ENCODE peak calls at places on chromosomes 13 and 19, in eight cellular contexts. M is IMR-90; D is neuronal stem cell; U is NCI-H1105 treated with DMSO at 0.1 percent for 48 hours; C is T-helper 2 cell; B is choroid plexus epithelial cell; Z is NCI-H748 treated with DMSO at 0.1 percent for 48 hours; T is CD4-positive, CD25-positive, alpha-beta regulatory T cell. S is an unnamed sample.

GRCh38 chr13:90374183-90374582 is 973.3 kb upstream of the MIR17HG start:
- DNase-seq in D (no peak), Z (no peak), M (no peak), T (no peak), C (no peak), U (no peak), B (no peak), S (no peak)

GRCh38 chr19:33393286-33394005 is 19.9 kb downstream of the CEBPG start:
- DNase-seq in C (no peak), M (no peak), Z (no peak), B (no peak), T (no peak), D (no peak), U (no peak), S (no peak)

GRCh38 chr13:75181906-75182305 is 300.1 kb downstream of the TBC1D4 start:
- DNase-seq in U (no peak), C (no peak), Z (no peak), T (no peak), D (no peak), M (peak), B (peak), S (no peak)

GRCh38 chr19:42113641-42114348 is 18.5 kb downstream of the POU2F2 start:
- DNase-seq in T (no peak), U (peak), D (no peak), B (peak), C (no peak), Z (no peak), M (peak), S (no peak)

GRCh38 chr13:28478127-28478526 is 16.8 kb downstream of the FLT1 start:
- DNase-seq in C (no peak), U (no peak), T (no peak), Z (no peak), D (no peak), B (peak), M (peak), S (no peak)

GRCh38 chr19:35828694-35829301 is 16.2 kb upstream of the PRODH2 start:
- DNase-seq in Z (no peak), U (no peak), B (peak), T (no peak), M (peak), C (peak), D (peak), S (peak)

GRCh38 chr13:21987793-21988192 is 316.9 kb downstream of the FGF9 start:
- DNase-seq in B (no peak), Z (no peak), U (no peak), D (no peak), C (no peak), T (no peak), M (no peak), S (peak)

GRCh38 chr19:15337202-15337601 is 4.9 kb upstream of the BRD4 start:
- DNase-seq in U (no peak), C (no peak), B (peak), M (peak), D (no peak), T (no peak), Z (no peak), S (no peak)

GRCh38 chr13:101211261-101211660 is 205.0 kb downstream of the NALCN start:
- DNase-seq in Z (no peak), U (no peak), M (peak), D (no peak), B (peak), T (no peak), C (no peak), S (no peak)

GRCh38 chr19:49691243-49692101 is 556 bp downstream of the CPT1C start:
- DNase-seq in B (peak), C (no peak), M (peak), T (no peak), Z (peak), D (peak), U (peak), S (no peak)

GRCh38 chr19:45999653-46000121 is 4.4 kb downstream of the CCDC61 start:
- DNase-seq in T (no peak), Z (peak), U (peak), D (no peak), M (peak), C (no peak), B (peak), S (no peak)

GRCh38 chr13:98729526-98730057 is 22.9 kb downstream of the SLC15A1 start:
- DNase-seq in B (no peak), D (no peak), M (no peak), C (no peak), U (no peak), Z (no peak), T (no peak), S (peak)

GRCh38 chr13:29758591-29759114 is 91.8 kb downstream of the UBL3 start:
- DNase-seq in C (peak), M (no peak), U (no peak), D (no peak), T (peak), Z (no peak), B (peak), S (peak)